ENCODE peak calls at places on chromosome 18, in ten cellular contexts. V is thoracic aorta, Y is heart left ventricle, N is PC-3, R is lung, B is brain microvascular endothelial cell, Z is right lobe of liver, O is retinal pigment epithelial cell, U is fibroblast of pulmonary artery, C is breast epithelium. Q is an unnamed sample.

GRCh38 chr18:44725300-44726096 is 44.8 kb downstream of the SETBP1 start:
- DNase-seq in Y (peak; percentile 65), U (peak; percentile 68), C (no peak), N (peak; percentile 21), R (no peak), B (peak; percentile 72), V (no peak), O (no peak), Z (no peak), Q (no peak)

GRCh38 chr18:57436193-57436964 is 1.2 kb downstream of the ONECUT2 start:
- DNase-seq in Z (no peak), O (no peak), U (no peak), V (no peak), R (no peak), Y (peak; percentile 46), C (no peak), B (no peak), N (no peak), Q (no peak)

GRCh38 chr18:13700153-13700552 is 26.2 kb downstream of the FAM210A start:
- DNase-seq in U (no peak), O (no peak), R (no peak), B (no peak), V (no peak), Y (no peak), Z (no peak), C (no peak), N (no peak), Q (no peak)

GRCh38 chr18:74378179-74378682 is 62.6 kb downstream of the C18orf63 start:
- DNase-seq in C (no peak), O (no peak), R (peak; percentile 29), B (no peak), N (no peak), U (no peak), V (no peak), Z (no peak), Y (no peak), Q (peak; percentile 18)

GRCh38 chr18:10670856-10671255 is 145.0 kb downstream of the NAPG start:
- DNase-seq in Z (no peak), V (no peak), N (no peak), R (no peak), U (no peak), C (no peak), O (no peak), Y (no peak), B (no peak), Q (no peak)

GRCh38 chr18:47929681-47930085 is 776 bp downstream of the SMAD2 start:
- DNase-seq in Y (no peak), B (peak; percentile 22), V (no peak), N (peak; percentile 23), U (peak; percentile 62), C (no peak), O (no peak), Z (no peak), R (no peak), Q (no peak)

GRCh38 chr18:24677011-24677410 is 216.6 kb downstream of the HRH4 start:
- DNase-seq in V (no peak), R (no peak), Z (no peak), B (no peak), O (no peak), U (no peak), N (no peak), Y (no peak), C (no peak), Q (no peak)

GRCh38 chr18:39748727-39749126 is 2183.1 kb upstream of the CELF4 start:
- DNase-seq in R (no peak), B (no peak), N (no peak), U (no peak), C (no peak), Z (no peak), V (no peak), Y (no peak), O (no peak), Q (no peak)

GRCh38 chr18:22632191-22632590 is 214.5 kb upstream of the CTAGE1 start:
- DNase-seq in N (no peak), U (no peak), R (no peak), B (no peak), C (no peak), V (no peak), Z (no peak), Y (no peak), O (no peak), Q (no peak)

GRCh38 chr18:58851874-58852273 is 12.8 kb upstream of the ZNF532 start:
- DNase-seq in B (no peak), V (no peak), Y (no peak), Z (no peak), R (no peak), U (no peak), N (no peak), O (no peak), C (no peak), Q (no peak)

GRCh38 chr18:3498705-3499451 is 48.9 kb downstream of the TGIF1 start:
- DNase-seq in Z (peak; percentile 47), R (no peak), N (no peak), V (no peak), O (no peak), C (peak; percentile 54), B (peak; percentile 18), U (peak; percentile 42), Y (peak; percentile 70), Q (peak; percentile 50)
- H3K4me3 ChIP-seq in Z (peak overlapping the region; percentile 30), R (peak overlapping the region; percentile 24), N (peak overlapping the region; percentile 59), V (peak overlapping the region; percentile 70), O (peak overlapping the region; percentile 42), C (peak overlapping the region; percentile 67), B (peak overlapping the region; percentile 55), U (peak overlapping the region; percentile 41), Y (peak overlapping the region; percentile 33), Q (peak overlapping the region; percentile 30)

GRCh38 chr18:55780591-55781071 is 192.6 kb upstream of the TCF4 start:
- DNase-seq in N (no peak), R (no peak), Z (no peak), U (peak; percentile 60), V (no peak), O (no peak), Y (no peak), B (no peak), C (no peak), Q (no peak)

GRCh38 chr18:55779711-55780590 is 192.0 kb upstream of the TCF4 start:
- DNase-seq in V (no peak), O (no peak), C (peak; percentile 52), R (no peak), Y (peak; percentile 71), U (peak; percentile 54), Z (no peak), N (no peak), B (no peak), Q (peak; percentile 6)

GRCh38 chr18:55778731-55779460 is 190.9 kb upstream of the TCF4 start:
- DNase-seq in U (peak; percentile 38), B (no peak), N (no peak), V (no peak), C (no peak), Z (no peak), R (no peak), O (no peak), Y (no peak), Q (no peak)

GRCh38 chr18:55777666-55778304 is 189.8 kb upstream of the TCF4 start:
- DNase-seq in Y (no peak), U (no peak), C (no peak), N (no peak), B (no peak), Z (no peak), V (no peak), O (no peak), R (no peak), Q (no peak)

DNA sequence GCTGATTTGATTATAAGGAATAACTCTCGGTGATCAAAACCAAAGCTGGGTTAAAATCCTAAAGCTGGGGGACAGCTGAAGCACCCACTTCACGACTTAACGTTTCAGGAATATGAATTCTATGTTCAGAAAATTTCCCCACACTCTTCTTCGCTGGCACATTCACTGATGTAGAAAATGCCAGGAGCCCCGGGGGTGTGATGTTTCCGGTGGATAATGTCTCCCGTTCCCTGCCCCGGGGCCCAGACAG is 191.4 kb upstream of the TCF4 start:
- DNase-seq in O (no peak), U (peak; percentile 26), N (no peak), C (no peak), B (no peak), Z (no peak), Y (no peak), V (no peak), R (no peak), Q (peak; percentile 4)
- H3K4me3 ChIP-seq in O (peak overlapping the region; percentile 58), U (peak overlapping the region; percentile 63), N (peak overlapping the region; percentile 55), C (peak overlapping the region; percentile 74), B (peak overlapping the region; percentile 64), Z (peak overlapping the region; percentile 41), Y (peak overlapping the region; percentile 68), V (peak overlapping the region; percentile 71), R (peak overlapping the region; percentile 20), Q (peak overlapping the region; percentile 40)

GRCh38 chr18:21362921-21363320 is 120.9 kb downstream of the GREB1L start:
- DNase-seq in V (no peak), U (no peak), N (no peak), O (no peak), R (no peak), C (no peak), Z (no peak), Y (no peak), B (no peak), Q (no peak)
- H3K4me3 ChIP-seq in V (no peak overlapping the region), U (no peak overlapping the region), N (no peak overlapping the region), O (no peak overlapping the region), R (no peak overlapping the region), C (no peak overlapping the region), Z (no peak overlapping the region), Y (no peak overlapping the region), B (no peak overlapping the region), Q (no peak overlapping the region)

GRCh38 chr18:51731070-51731469 is 533.6 kb upstream of the MEX3C start:
- DNase-seq in R (no peak), B (no peak), C (no peak), Y (no peak), Z (no peak), U (no peak), N (no peak), O (no peak), V (no peak), Q (no peak)

GRCh38 chr18:51724790-51725721 is 527.6 kb upstream of the MEX3C start:
- DNase-seq in C (no peak), U (peak; percentile 3), Z (no peak), R (no peak), B (no peak), O (no peak), Y (no peak), N (no peak), V (no peak), Q (no peak)

GRCh38 chr18:51727780-51728179 is 530.3 kb upstream of the MEX3C start:
- DNase-seq in Z (no peak), R (no peak), N (no peak), B (no peak), C (no peak), O (no peak), Y (no peak), U (no peak), V (no peak), Q (no peak)

GRCh38 chr18:51721388-51721787 is 523.9 kb upstream of the MEX3C start:
- DNase-seq in N (no peak), U (no peak), B (no peak), O (no peak), V (no peak), R (no peak), Z (no peak), C (no peak), Y (no peak), Q (no peak)

DNA sequence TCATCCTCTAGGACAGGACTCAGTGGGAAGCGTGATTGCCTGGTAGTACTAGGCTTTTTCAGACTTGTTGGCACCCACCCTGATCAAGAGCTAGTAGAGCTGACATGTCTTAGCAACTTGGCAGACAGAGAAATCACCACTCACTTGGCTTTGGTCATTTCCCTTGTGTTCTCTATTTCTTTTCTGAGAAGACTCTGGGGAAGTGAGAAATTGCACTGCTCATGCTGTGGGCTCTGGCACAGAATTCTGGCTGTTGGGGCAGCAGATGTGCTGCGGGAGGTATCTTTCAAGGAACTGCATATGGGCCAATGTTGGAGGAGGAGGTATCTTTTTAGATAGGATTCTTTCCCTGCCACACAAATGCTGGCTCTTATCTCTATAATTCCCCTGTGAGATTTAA is 529.1 kb upstream of the MEX3C start:
- DNase-seq in V (no peak), N (no peak), C (no peak), R (no peak), U (no peak), Y (no peak), Z (no peak), B (no peak), O (no peak), Q (no peak)
- H3K4me3 ChIP-seq in V (no peak overlapping the region), N (no peak overlapping the region), C (no peak overlapping the region), R (no peak overlapping the region), U (no peak overlapping the region), Y (no peak overlapping the region), Z (no peak overlapping the region), B (no peak overlapping the region), O (no peak overlapping the region), Q (no peak overlapping the region)